ENCODE peak calls at places on chromosomes 11 and 22, in seven cellular contexts. One of them, this sample, is unnamed.
A peak's percentile ranks its signal among the peaks of the same experiment; 100 is the strongest.

GRCh38 chr22:27800250-27801131 is 1.1 kb downstream of the MN1 start:
- DNase-seq in fibroblast of gingiva: peak; percentile 41
- DNase-seq in epithelial cell of proximal tubule: no peak
- DNase-seq in central memory CD8-positive, alpha-beta T cell: no peak
- DNase-seq in cerebellar nuclear complex: no peak
- DNase-seq in KG1: no peak
- DNase-seq in NCI-H2081: no peak
- DNase-seq in this sample: no peak

GRCh38 chr11:78567209-78567608 is 7.5 kb downstream of the NARS2 start:
- DNase-seq in cerebellar nuclear complex: no peak
- DNase-seq in NCI-H2081: no peak
- DNase-seq in KG1: no peak
- DNase-seq in central memory CD8-positive, alpha-beta T cell: no peak
- DNase-seq in epithelial cell of proximal tubule: no peak
- DNase-seq in fibroblast of gingiva: peak; percentile 56
- DNase-seq in this sample: peak; percentile 68

GRCh38 chr11:94774345-94774744 is 6.2 kb downstream of the AMOTL1 start:
- DNase-seq in fibroblast of gingiva: peak; percentile 60
- DNase-seq in central memory CD8-positive, alpha-beta T cell: no peak
- DNase-seq in KG1: no peak
- DNase-seq in NCI-H2081: no peak
- DNase-seq in cerebellar nuclear complex: no peak
- DNase-seq in epithelial cell of proximal tubule: no peak
- DNase-seq in this sample: peak; percentile 21

GRCh38 chr11:68146010-68146540 is 24.9 kb upstream of the CHKA start:
- DNase-seq in KG1: no peak
- DNase-seq in cerebellar nuclear complex: no peak
- DNase-seq in NCI-H2081: no peak
- DNase-seq in central memory CD8-positive, alpha-beta T cell: no peak
- DNase-seq in fibroblast of gingiva: no peak
- DNase-seq in epithelial cell of proximal tubule: no peak
- DNase-seq in this sample: peak; percentile 87

GRCh38 chr11:7057641-7058040 is 31.2 kb upstream of the RBMXL2 start:
- DNase-seq in central memory CD8-positive, alpha-beta T cell: no peak
- DNase-seq in KG1: no peak
- DNase-seq in cerebellar nuclear complex: no peak
- DNase-seq in NCI-H2081: no peak
- DNase-seq in fibroblast of gingiva: no peak
- DNase-seq in epithelial cell of proximal tubule: no peak
- DNase-seq in this sample: no peak

GRCh38 chr11:1959786-1960185 is 12.7 kb downstream of the MRPL23 start:
- DNase-seq in central memory CD8-positive, alpha-beta T cell: no peak
- DNase-seq in epithelial cell of proximal tubule: no peak
- DNase-seq in cerebellar nuclear complex: no peak
- DNase-seq in fibroblast of gingiva: no peak
- DNase-seq in NCI-H2081: no peak
- DNase-seq in KG1: no peak
- DNase-seq in this sample: no peak

GRCh38 chr11:26762089-26762488 is 40.2 kb upstream of the SLC5A12 start:
- DNase-seq in KG1: no peak
- DNase-seq in cerebellar nuclear complex: no peak
- DNase-seq in fibroblast of gingiva: no peak
- DNase-seq in central memory CD8-positive, alpha-beta T cell: no peak
- DNase-seq in epithelial cell of proximal tubule: no peak
- DNase-seq in NCI-H2081: no peak
- DNase-seq in this sample: peak; percentile 10

GRCh38 chr22:37267128-37267587 is 15.2 kb upstream of the CYTH4 start:
- DNase-seq in cerebellar nuclear complex: no peak
- DNase-seq in NCI-H2081: no peak
- DNase-seq in fibroblast of gingiva: no peak
- DNase-seq in epithelial cell of proximal tubule: no peak
- DNase-seq in KG1: peak; percentile 27
- DNase-seq in central memory CD8-positive, alpha-beta T cell: peak; percentile 71
- DNase-seq in this sample: no peak

GRCh38 chr11:102134597-102134996 is 24.4 kb downstream of the YAP1 start:
- DNase-seq in epithelial cell of proximal tubule: no peak
- DNase-seq in fibroblast of gingiva: no peak
- DNase-seq in NCI-H2081: no peak
- DNase-seq in central memory CD8-positive, alpha-beta T cell: no peak
- DNase-seq in cerebellar nuclear complex: no peak
- DNase-seq in KG1: no peak
- DNase-seq in this sample: no peak

GRCh38 chr22:31530816-31531180 is 34.5 kb downstream of the SFI1 start:
- DNase-seq in fibroblast of gingiva: peak; percentile 17
- DNase-seq in central memory CD8-positive, alpha-beta T cell: no peak
- DNase-seq in NCI-H2081: no peak
- DNase-seq in KG1: no peak
- DNase-seq in epithelial cell of proximal tubule: no peak
- DNase-seq in cerebellar nuclear complex: no peak
- DNase-seq in this sample: no peak

GRCh38 chr11:57458410-57459111 is 1.8 kb upstream of the RTN4RL2 start:
- DNase-seq in NCI-H2081: peak; percentile 29
- DNase-seq in fibroblast of gingiva: no peak
- DNase-seq in epithelial cell of proximal tubule: no peak
- DNase-seq in cerebellar nuclear complex: no peak
- DNase-seq in central memory CD8-positive, alpha-beta T cell: no peak
- DNase-seq in KG1: peak; percentile 61
- DNase-seq in this sample: no peak

GRCh38 chr22:32761251-32761903 is 40.1 kb upstream of the TIMP3 start:
- DNase-seq in fibroblast of gingiva: no peak
- DNase-seq in KG1: no peak
- DNase-seq in epithelial cell of proximal tubule: no peak
- DNase-seq in NCI-H2081: no peak
- DNase-seq in cerebellar nuclear complex: no peak
- DNase-seq in central memory CD8-positive, alpha-beta T cell: no peak
- DNase-seq in this sample: no peak

GRCh38 chr22:39344046-39344390 is 5.8 kb upstream of the SYNGR1 start:
- DNase-seq in central memory CD8-positive, alpha-beta T cell: no peak
- DNase-seq in NCI-H2081: no peak
- DNase-seq in fibroblast of gingiva: no peak
- DNase-seq in KG1: no peak
- DNase-seq in cerebellar nuclear complex: no peak
- DNase-seq in epithelial cell of proximal tubule: no peak
- DNase-seq in this sample: no peak

GRCh38 chr11:86164106-86164505 is 80.4 kb upstream of the EED start:
- DNase-seq in KG1: no peak
- DNase-seq in fibroblast of gingiva: no peak
- DNase-seq in epithelial cell of proximal tubule: no peak
- DNase-seq in central memory CD8-positive, alpha-beta T cell: no peak
- DNase-seq in cerebellar nuclear complex: no peak
- DNase-seq in NCI-H2081: no peak
- DNase-seq in this sample: no peak